ENCODE peak calls at places on chromosomes 7 and 10, in six cellular contexts. One of them, this sample, is unnamed.

GRCh38 chr7:109479388-109479787 is 909.7 kb downstream of the DNAJB9 start:
- ATAC-seq in HCT116: peak
- ATAC-seq in stimulated activated effector memory CD8-positive, alpha-beta T cell treated with anti-CD3 and anti-CD28 coated beads, Interleukin-12 subunit alpha, Interleukin-12 subunit beta, amount 100 ng/mL, for 72 hours: no peak
- ATAC-seq in psoas muscle: no peak
- ATAC-seq in right cardiac atrium: no peak
- ATAC-seq in Right ventricle myocardium inferior: no peak
- ATAC-seq in this sample: no peak

GRCh38 chr10:8338177-8338766 is 283.8 kb downstream of the GATA3 start:
- ATAC-seq in HCT116: no peak
- ATAC-seq in stimulated activated effector memory CD8-positive, alpha-beta T cell treated with anti-CD3 and anti-CD28 coated beads, Interleukin-12 subunit alpha, Interleukin-12 subunit beta, amount 100 ng/mL, for 72 hours: peak
- ATAC-seq in psoas muscle: no peak
- ATAC-seq in right cardiac atrium: no peak
- ATAC-seq in Right ventricle myocardium inferior: no peak
- ATAC-seq in this sample: peak

GRCh38 chr10:130709415-130709814 is 573.2 kb downstream of the GLRX3 start:
- ATAC-seq in HCT116: no peak
- ATAC-seq in stimulated activated effector memory CD8-positive, alpha-beta T cell treated with anti-CD3 and anti-CD28 coated beads, Interleukin-12 subunit alpha, Interleukin-12 subunit beta, amount 100 ng/mL, for 72 hours: no peak
- ATAC-seq in psoas muscle: no peak
- ATAC-seq in right cardiac atrium: no peak
- ATAC-seq in Right ventricle myocardium inferior: no peak
- ATAC-seq in this sample: no peak

GRCh38 chr10:90372442-90372841 is 485.4 kb downstream of the HTR7 start:
- ATAC-seq in HCT116: no peak
- ATAC-seq in stimulated activated effector memory CD8-positive, alpha-beta T cell treated with anti-CD3 and anti-CD28 coated beads, Interleukin-12 subunit alpha, Interleukin-12 subunit beta, amount 100 ng/mL, for 72 hours: no peak
- ATAC-seq in psoas muscle: no peak
- ATAC-seq in right cardiac atrium: no peak
- ATAC-seq in Right ventricle myocardium inferior: no peak
- ATAC-seq in this sample: no peak

GRCh38 chr10:113007821-113008220 is 57.8 kb downstream of the TCF7L2 start:
- ATAC-seq in HCT116: no peak
- ATAC-seq in stimulated activated effector memory CD8-positive, alpha-beta T cell treated with anti-CD3 and anti-CD28 coated beads, Interleukin-12 subunit alpha, Interleukin-12 subunit beta, amount 100 ng/mL, for 72 hours: peak
- ATAC-seq in psoas muscle: no peak
- ATAC-seq in right cardiac atrium: peak
- ATAC-seq in Right ventricle myocardium inferior: no peak
- ATAC-seq in this sample: no peak

GRCh38 chr7:18064242-18064838 is 36.7 kb upstream of the PRPS1L1 start:
- ATAC-seq in HCT116: peak
- ATAC-seq in stimulated activated effector memory CD8-positive, alpha-beta T cell treated with anti-CD3 and anti-CD28 coated beads, Interleukin-12 subunit alpha, Interleukin-12 subunit beta, amount 100 ng/mL, for 72 hours: no peak
- ATAC-seq in psoas muscle: no peak
- ATAC-seq in right cardiac atrium: no peak
- ATAC-seq in Right ventricle myocardium inferior: no peak
- ATAC-seq in this sample: no peak

GRCh38 chr7:41869091-41869490 is 166.2 kb upstream of the INHBA start:
- ATAC-seq in HCT116: no peak
- ATAC-seq in stimulated activated effector memory CD8-positive, alpha-beta T cell treated with anti-CD3 and anti-CD28 coated beads, Interleukin-12 subunit alpha, Interleukin-12 subunit beta, amount 100 ng/mL, for 72 hours: no peak
- ATAC-seq in psoas muscle: no peak
- ATAC-seq in right cardiac atrium: no peak
- ATAC-seq in Right ventricle myocardium inferior: no peak
- ATAC-seq in this sample: peak

GRCh38 chr7:51045319-51046102 is 262.8 kb upstream of the GRB10 start:
- ATAC-seq in HCT116: peak
- ATAC-seq in stimulated activated effector memory CD8-positive, alpha-beta T cell treated with anti-CD3 and anti-CD28 coated beads, Interleukin-12 subunit alpha, Interleukin-12 subunit beta, amount 100 ng/mL, for 72 hours: peak
- ATAC-seq in psoas muscle: peak
- ATAC-seq in right cardiac atrium: no peak
- ATAC-seq in Right ventricle myocardium inferior: peak
- ATAC-seq in this sample: no peak

GRCh38 chr7:108585843-108586242 is 16.2 kb downstream of the DNAJB9 start:
- ATAC-seq in HCT116: no peak
- ATAC-seq in stimulated activated effector memory CD8-positive, alpha-beta T cell treated with anti-CD3 and anti-CD28 coated beads, Interleukin-12 subunit alpha, Interleukin-12 subunit beta, amount 100 ng/mL, for 72 hours: no peak
- ATAC-seq in psoas muscle: no peak
- ATAC-seq in right cardiac atrium: peak
- ATAC-seq in Right ventricle myocardium inferior: peak
- ATAC-seq in this sample: no peak

GRCh38 chr7:69882269-69882668 is 284.0 kb downstream of the AUTS2 start:
- ATAC-seq in HCT116: no peak
- ATAC-seq in stimulated activated effector memory CD8-positive, alpha-beta T cell treated with anti-CD3 and anti-CD28 coated beads, Interleukin-12 subunit alpha, Interleukin-12 subunit beta, amount 100 ng/mL, for 72 hours: no peak
- ATAC-seq in psoas muscle: no peak
- ATAC-seq in right cardiac atrium: no peak
- ATAC-seq in Right ventricle myocardium inferior: no peak
- ATAC-seq in this sample: no peak

GRCh38 chr7:121714559-121715303 is 158.2 kb upstream of the PTPRZ1 start:
- ATAC-seq in HCT116: peak
- ATAC-seq in stimulated activated effector memory CD8-positive, alpha-beta T cell treated with anti-CD3 and anti-CD28 coated beads, Interleukin-12 subunit alpha, Interleukin-12 subunit beta, amount 100 ng/mL, for 72 hours: no peak
- ATAC-seq in psoas muscle: no peak
- ATAC-seq in right cardiac atrium: peak
- ATAC-seq in Right ventricle myocardium inferior: no peak
- ATAC-seq in this sample: no peak

GRCh38 chr7:82416402-82416801 is 27.2 kb downstream of the CACNA2D1 start:
- ATAC-seq in HCT116: no peak
- ATAC-seq in stimulated activated effector memory CD8-positive, alpha-beta T cell treated with anti-CD3 and anti-CD28 coated beads, Interleukin-12 subunit alpha, Interleukin-12 subunit beta, amount 100 ng/mL, for 72 hours: no peak
- ATAC-seq in psoas muscle: peak
- ATAC-seq in right cardiac atrium: peak
- ATAC-seq in Right ventricle myocardium inferior: no peak
- ATAC-seq in this sample: no peak

GRCh38 chr10:102620615-102621417 is 23.5 kb upstream of the TRIM8 start:
- ATAC-seq in HCT116: no peak
- ATAC-seq in stimulated activated effector memory CD8-positive, alpha-beta T cell treated with anti-CD3 and anti-CD28 coated beads, Interleukin-12 subunit alpha, Interleukin-12 subunit beta, amount 100 ng/mL, for 72 hours: peak
- ATAC-seq in psoas muscle: no peak
- ATAC-seq in right cardiac atrium: peak
- ATAC-seq in Right ventricle myocardium inferior: peak
- ATAC-seq in this sample: peak

GRCh38 chr7:143487566-143487965 is 9.9 kb downstream of the TAS2R41 start:
- ATAC-seq in HCT116: no peak
- ATAC-seq in stimulated activated effector memory CD8-positive, alpha-beta T cell treated with anti-CD3 and anti-CD28 coated beads, Interleukin-12 subunit alpha, Interleukin-12 subunit beta, amount 100 ng/mL, for 72 hours: no peak
- ATAC-seq in psoas muscle: no peak
- ATAC-seq in right cardiac atrium: peak
- ATAC-seq in Right ventricle myocardium inferior: peak
- ATAC-seq in this sample: no peak

GRCh38 chr10:70317272-70317942 is 33.6 kb upstream of the NPFFR1 start:
- ATAC-seq in HCT116: no peak
- ATAC-seq in stimulated activated effector memory CD8-positive, alpha-beta T cell treated with anti-CD3 and anti-CD28 coated beads, Interleukin-12 subunit alpha, Interleukin-12 subunit beta, amount 100 ng/mL, for 72 hours: no peak
- ATAC-seq in psoas muscle: no peak
- ATAC-seq in right cardiac atrium: no peak
- ATAC-seq in Right ventricle myocardium inferior: no peak
- ATAC-seq in this sample: no peak